ENCODE peak calls at places on chromosomes 11 and 22, in six cellular contexts. W is left ventricle myocardium inferior; G is HCEC 1CT; R is activated T-helper 1 cell treated with anti-CD3 and anti-CD28 coated beads, Interleukin-2, amount 50 U/mL, for 16 hours; E is GM19239; K is cardiac muscle cell. V is an unnamed sample.

GRCh38 chr22:50730941-50731661 is 6.9 kb upstream of the ACR start:
- DNase-seq in W (peak), G (no peak), E (no peak), R (no peak), K (peak), V (no peak)

GRCh38 chr11:121489823-121490222 is 37.1 kb upstream of the SORL1-AS1 start:
- DNase-seq in E (no peak), G (no peak), K (no peak), R (no peak), W (no peak), V (no peak)

GRCh38 chr11:72758304-72758689 is 6.1 kb upstream of the ARAP1 start:
- DNase-seq in E (no peak), W (no peak), R (no peak), K (peak), G (peak), V (peak)

GRCh38 chr22:31104869-31105268 is 2.5 kb downstream of the SELENOM start:
- DNase-seq in R (no peak), E (no peak), W (no peak), K (no peak), G (no peak), V (no peak)

GRCh38 chr22:30398685-30399680 is 2.2 kb downstream of the SEC14L2 start:
- DNase-seq in K (no peak), W (no peak), R (no peak), E (no peak), G (no peak), V (no peak)

GRCh38 chr22:21797444-21798221 is 62.0 kb upstream of the YPEL1 start:
- DNase-seq in R (no peak), W (no peak), E (no peak), K (peak), G (no peak), V (peak)

GRCh38 chr22:32628626-32629587 is 154.3 kb downstream of the FBXO7 start:
- DNase-seq in E (no peak), G (no peak), W (no peak), K (peak), R (no peak), V (peak)

GRCh38 chr11:95593101-95593500 is 196.5 kb downstream of the FAM76B start:
- DNase-seq in K (peak), W (no peak), E (no peak), G (no peak), R (no peak), V (no peak)

GRCh38 chr22:47124451-47124881 is 362.0 kb downstream of the TBC1D22A start:
- DNase-seq in G (no peak), R (no peak), K (no peak), E (no peak), W (peak), V (no peak)

GRCh38 chr11:93198221-93198650 is 445 bp upstream of the SLC36A4 start:
- DNase-seq in E (no peak), W (no peak), R (no peak), K (peak), G (peak), V (peak)

GRCh38 chr11:29018631-29019030 is 910.4 kb downstream of the METTL15 start:
- DNase-seq in W (no peak), R (no peak), K (peak), E (no peak), G (peak), V (peak)

GRCh38 chr11:43694477-43694876 is 13.9 kb downstream of the HSD17B12 start:
- DNase-seq in G (no peak), E (no peak), R (no peak), W (no peak), K (no peak), V (no peak)

GRCh38 chr22:32307617-32308016 is 50.0 kb upstream of the RFPL3 start:
- DNase-seq in E (no peak), W (no peak), K (no peak), R (no peak), G (no peak), V (no peak)

GRCh38 chr11:125720781-125721180 is 25.3 kb upstream of the PATE1 start:
- DNase-seq in G (peak), E (no peak), K (no peak), R (no peak), W (no peak), V (no peak)

GRCh38 chr22:19959043-19959586 is 17.5 kb upstream of the TXNRD2 start:
- DNase-seq in R (no peak), E (no peak), K (peak), W (peak), G (no peak), V (peak)

GRCh38 chr11:69297926-69298777 is 4.2 kb downstream of the MYEOV start:
- DNase-seq in E (peak), R (no peak), G (peak), W (peak), K (peak), V (peak)

GRCh38 chr11:2513441-2513840 is 68.6 kb downstream of the KCNQ1 start:
- DNase-seq in G (no peak), W (peak), E (no peak), K (no peak), R (no peak), V (no peak)

GRCh38 chr11:110518809-110519514 is 89.2 kb downstream of the FDX1 start:
- DNase-seq in K (peak), R (no peak), W (no peak), E (no peak), G (peak), V (peak)

GRCh38 chr11:57752954-57753353 is 1.3 kb upstream of the BTBD18 start:
- DNase-seq in W (no peak), G (no peak), E (no peak), R (no peak), K (no peak), V (no peak)